ENCODE peak calls at places on chromosomes 4 and X, in nine cellular contexts. M is adipocyte; J is mucosa of descending colon; E is CD8-positive, alpha-beta memory T cell; N is astrocyte; I is thyroid gland; F is uterus; P is heart left ventricle; L is HCT116. S is an unnamed sample.

GRCh38 chrX:125103693-125104092 is 216.0 kb upstream of the TEX13C start:
- DNase-seq in M (no peak), J (no peak), E (no peak), N (no peak), I (peak; percentile 42), F (no peak), P (no peak), L (no peak), S (peak; percentile 31)

GRCh38 chrX:67779099-67779498 is 235.3 kb downstream of the AR start:
- DNase-seq in M (no peak), J (no peak), E (no peak), N (no peak), I (peak; percentile 38), F (no peak), P (no peak), L (no peak), S (peak; percentile 42)

GRCh38 chrX:132676561-132677186 is 187.8 kb upstream of the MBNL3 start:
- DNase-seq in M (no peak), J (no peak), E (no peak), N (no peak), I (no peak), F (no peak), P (no peak), L (no peak), S (no peak)

GRCh38 chr4:53595823-53596222 is 4.5 kb upstream of the LNX1 start:
- DNase-seq in M (no peak), J (no peak), E (no peak), N (no peak), I (no peak), F (no peak), P (no peak), L (no peak), S (no peak)

GRCh38 chr4:104906274-104906673 is 240.4 kb upstream of the TET2 start:
- DNase-seq in M (no peak), J (no peak), E (no peak), N (no peak), I (peak; percentile 14), F (no peak), P (no peak), L (no peak), S (no peak)

GRCh38 chr4:13201241-13201640 is 282.9 kb downstream of the RAB28 start:
- DNase-seq in M (no peak), J (no peak), E (no peak), N (no peak), I (no peak), F (no peak), P (no peak), L (no peak), S (no peak)

GRCh38 chr4:55318135-55318534 is 27.9 kb upstream of the SRD5A3 start:
- DNase-seq in M (peak; percentile 8), J (no peak), E (no peak), N (peak; percentile 54), I (no peak), F (peak; percentile 28), P (no peak), L (no peak), S (no peak)

GRCh38 chrX:24333371-24333770 is 19.5 kb upstream of the SUPT20HL2 start:
- DNase-seq in M (peak; percentile 40), J (no peak), E (no peak), N (peak; percentile 27), I (no peak), F (no peak), P (no peak), L (no peak), S (no peak)

GRCh38 chr4:95232358-95233156 is 316.2 kb downstream of the UNC5C start:
- DNase-seq in M (no peak), J (no peak), E (no peak), N (no peak), I (no peak), F (no peak), P (no peak), L (no peak), S (no peak)

GRCh38 chr4:185312699-185313098 is 83.0 kb downstream of the LRP2BP start:
- DNase-seq in M (no peak), J (no peak), E (no peak), N (peak; percentile 75), I (no peak), F (no peak), P (no peak), L (no peak), S (no peak)

GRCh38 chrX:115344885-115345653 is 55.6 kb downstream of the LUZP4 start:
- DNase-seq in M (peak; percentile 95), J (peak; percentile 56), E (no peak), N (peak; percentile 95), I (peak; percentile 93), F (peak; percentile 95), P (peak; percentile 83), L (peak; percentile 29), S (peak; percentile 89)

GRCh38 chr4:148503681-148504080 is 61.5 kb upstream of the NR3C2 start:
- DNase-seq in M (no peak), J (no peak), E (no peak), N (no peak), I (no peak), F (no peak), P (no peak), L (no peak), S (no peak)

GRCh38 chrX:121084903-121085611 is 37.6 kb downstream of the GLUD2 start:
- DNase-seq in M (no peak), J (no peak), E (no peak), N (no peak), I (no peak), F (no peak), P (no peak), L (no peak), S (no peak)

GRCh38 chr4:38082424-38083374 is 122.5 kb downstream of the PTTG2 start:
- DNase-seq in M (peak; percentile 36), J (no peak), E (no peak), N (peak; percentile 86), I (no peak), F (peak; percentile 54), P (no peak), L (no peak), S (no peak)

GRCh38 chr4:38088321-38088720 is 128.1 kb downstream of the PTTG2 start:
- DNase-seq in M (no peak), J (no peak), E (no peak), N (no peak), I (no peak), F (no peak), P (no peak), L (no peak), S (no peak)

GRCh38 chr4:38085394-38086150 is 125.4 kb downstream of the PTTG2 start:
- DNase-seq in M (no peak), J (no peak), E (no peak), N (no peak), I (no peak), F (no peak), P (no peak), L (no peak), S (no peak)

GRCh38 chr4:38086515-38087226 is 126.5 kb downstream of the PTTG2 start:
- DNase-seq in M (no peak), J (no peak), E (no peak), N (no peak), I (no peak), F (no peak), P (no peak), L (no peak), S (no peak)

GRCh38 chr4:38084984-38085383 is 124.8 kb downstream of the PTTG2 start:
- DNase-seq in M (no peak), J (no peak), E (no peak), N (no peak), I (no peak), F (no peak), P (no peak), L (no peak), S (no peak)
- H3K4me1 ChIP-seq in M (peaks cover 51% of the 10 kb centered on the region), J (peaks cover 6% of the 10 kb centered on the region), E (no peaks in the 10 kb centered on the region), N (peaks cover 19% of the 10 kb centered on the region), I (peaks cover 16% of the 10 kb centered on the region), F (peaks cover 31% of the 10 kb centered on the region), P (peaks cover 63% of the 10 kb centered on the region), L (peaks cover under 1% of the 10 kb centered on the region), S (peaks cover 10% of the 10 kb centered on the region)

GRCh38 chr4:108144451-108144850 is 24.3 kb downstream of the LEF1 start:
- DNase-seq in M (no peak), J (no peak), E (no peak), N (no peak), I (no peak), F (no peak), P (no peak), L (no peak), S (no peak)
- H3K4me1 ChIP-seq in M (peaks cover under 1% of the 10 kb centered on the region), J (no peaks in the 10 kb centered on the region), E (peaks cover 91% of the 10 kb centered on the region), N (no peaks in the 10 kb centered on the region), I (peaks cover 15% of the 10 kb centered on the region), F (no peaks in the 10 kb centered on the region), P (peaks cover under 1% of the 10 kb centered on the region), L (no peaks in the 10 kb centered on the region), S (peaks cover 2% of the 10 kb centered on the region)

DNA sequence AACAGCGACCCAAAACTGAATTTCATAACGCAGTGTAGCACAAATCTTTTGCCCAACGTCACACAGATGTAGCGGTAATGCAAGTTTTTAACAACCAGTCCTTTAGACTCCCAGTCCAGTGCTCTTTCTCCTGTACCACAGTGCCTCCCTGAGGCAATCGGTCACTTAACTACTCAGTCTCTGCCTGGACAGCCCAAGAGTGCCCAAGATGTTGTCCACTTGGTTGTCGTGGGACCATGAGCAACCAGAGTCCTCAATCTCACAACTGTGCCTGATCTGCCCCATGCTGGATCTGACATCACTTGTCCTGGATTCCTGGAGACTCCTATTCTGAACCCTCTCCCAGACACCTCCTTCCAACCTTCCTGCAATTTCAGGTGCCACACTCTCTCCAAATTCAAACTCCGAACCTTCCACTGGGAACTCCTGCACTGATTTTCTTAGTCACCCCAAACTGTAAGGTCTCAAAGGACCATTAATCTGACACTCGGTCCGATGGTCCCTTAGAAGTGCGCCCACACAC is 702 bp downstream of the MMGT1 start:
- DNase-seq in M (peak; percentile 42), J (no peak), E (no peak), N (no peak), I (peak; percentile 5), F (no peak), P (no peak), L (no peak), S (no peak)
- H3K4me1 ChIP-seq in M (peaks cover 14% of the 10 kb centered on the region), J (peaks cover 4% of the 10 kb centered on the region), E (peaks cover 17% of the 10 kb centered on the region), N (no peaks in the 10 kb centered on the region), I (peaks cover 7% of the 10 kb centered on the region), F (no peaks in the 10 kb centered on the region), P (peaks cover 12% of the 10 kb centered on the region), L (peaks cover 6% of the 10 kb centered on the region), S (no peaks in the 10 kb centered on the region)

GRCh38 chr4:92451792-92452191 is 148.0 kb downstream of the GRID2 start:
- DNase-seq in M (no peak), J (no peak), E (no peak), N (no peak), I (no peak), F (no peak), P (no peak), L (no peak), S (no peak)

GRCh38 chr4:92455956-92456355 is 152.2 kb downstream of the GRID2 start:
- DNase-seq in M (no peak), J (no peak), E (no peak), N (no peak), I (no peak), F (no peak), P (no peak), L (no peak), S (no peak)

GRCh38 chr4:92450694-92451093 is 146.9 kb downstream of the GRID2 start:
- DNase-seq in M (no peak), J (no peak), E (no peak), N (no peak), I (no peak), F (no peak), P (no peak), L (no peak), S (no peak)

GRCh38 chr4:92455329-92455839 is 151.6 kb downstream of the GRID2 start:
- DNase-seq in M (no peak), J (no peak), E (no peak), N (no peak), I (no peak), F (no peak), P (no peak), L (no peak), S (no peak)
- H3K4me1 ChIP-seq in M (peaks cover 18% of the 10 kb centered on the region), J (no peaks in the 10 kb centered on the region), E (no peaks in the 10 kb centered on the region), N (no peaks in the 10 kb centered on the region), I (no peaks in the 10 kb centered on the region), F (no peaks in the 10 kb centered on the region), P (no peaks in the 10 kb centered on the region), L (no peaks in the 10 kb centered on the region), S (no peaks in the 10 kb centered on the region)

S was measured in lung.